ENCODE peak calls at places on chromosomes 11 and 22, in eight cellular contexts. G, Q, T, K, N, I, C and L are unnamed samples.

GRCh38 chr11:15668718-15669117 is 554.0 kb downstream of the INSC start:
- DNase-seq in G (no peak), Q (no peak), T (no peak), K (no peak), N (no peak), I (no peak), C (no peak), L (no peak)

GRCh38 chr11:58742981-58743880 is 11.5 kb upstream of the GLYAT start:
- DNase-seq in G (no peak), Q (no peak), T (no peak), K (peak), N (no peak), I (no peak), C (no peak), L (no peak)

GRCh38 chr22:42947211-42947990 is 67.5 kb downstream of the PACSIN2 start:
- DNase-seq in G (no peak), Q (peak), T (peak), K (no peak), N (peak), I (no peak), C (no peak), L (no peak)

GRCh38 chr22:38629108-38629507 is 27.1 kb downstream of the FAM227A start:
- DNase-seq in G (no peak), Q (no peak), T (no peak), K (no peak), N (no peak), I (no peak), C (no peak), L (no peak)

GRCh38 chr11:30406978-30407762 is 84.3 kb downstream of the ARL14EP start:
- DNase-seq in G (no peak), Q (peak), T (no peak), K (no peak), N (peak), I (no peak), C (no peak), L (no peak)

GRCh38 chr11:132402056-132402684 is 1031.8 kb downstream of the NTM start:
- DNase-seq in G (no peak), Q (peak), T (peak), K (peak), N (no peak), I (no peak), C (peak), L (no peak)

GRCh38 chr11:13298765-13299164 is 21.2 kb downstream of the BMAL1 start:
- DNase-seq in G (no peak), Q (no peak), T (no peak), K (no peak), N (no peak), I (no peak), C (no peak), L (no peak)

GRCh38 chr11:62423012-62423411 is 4.2 kb downstream of the SCGB1A1 start:
- DNase-seq in G (no peak), Q (no peak), T (no peak), K (no peak), N (no peak), I (no peak), C (no peak), L (no peak)

GRCh38 chr11:2507212-2507901 is 62.5 kb downstream of the KCNQ1 start:
- DNase-seq in G (peak), Q (no peak), T (no peak), K (no peak), N (peak), I (peak), C (no peak), L (peak)

GRCh38 chr11:46523290-46523689 is 70.5 kb downstream of the AMBRA1 start:
- DNase-seq in G (no peak), Q (no peak), T (no peak), K (no peak), N (no peak), I (no peak), C (no peak), L (no peak)

GRCh38 chr11:46521947-46522681 is 71.7 kb downstream of the AMBRA1 start:
- DNase-seq in G (no peak), Q (no peak), T (no peak), K (no peak), N (no peak), I (no peak), C (no peak), L (no peak)

GRCh38 chr11:46524201-46524600 is 69.6 kb downstream of the AMBRA1 start:
- DNase-seq in G (no peak), Q (no peak), T (no peak), K (no peak), N (no peak), I (no peak), C (no peak), L (no peak)

GRCh38 chr11:46520971-46521745 is 72.7 kb downstream of the AMBRA1 start:
- DNase-seq in G (no peak), Q (no peak), T (no peak), K (no peak), N (no peak), I (no peak), C (peak), L (no peak)

DNA sequence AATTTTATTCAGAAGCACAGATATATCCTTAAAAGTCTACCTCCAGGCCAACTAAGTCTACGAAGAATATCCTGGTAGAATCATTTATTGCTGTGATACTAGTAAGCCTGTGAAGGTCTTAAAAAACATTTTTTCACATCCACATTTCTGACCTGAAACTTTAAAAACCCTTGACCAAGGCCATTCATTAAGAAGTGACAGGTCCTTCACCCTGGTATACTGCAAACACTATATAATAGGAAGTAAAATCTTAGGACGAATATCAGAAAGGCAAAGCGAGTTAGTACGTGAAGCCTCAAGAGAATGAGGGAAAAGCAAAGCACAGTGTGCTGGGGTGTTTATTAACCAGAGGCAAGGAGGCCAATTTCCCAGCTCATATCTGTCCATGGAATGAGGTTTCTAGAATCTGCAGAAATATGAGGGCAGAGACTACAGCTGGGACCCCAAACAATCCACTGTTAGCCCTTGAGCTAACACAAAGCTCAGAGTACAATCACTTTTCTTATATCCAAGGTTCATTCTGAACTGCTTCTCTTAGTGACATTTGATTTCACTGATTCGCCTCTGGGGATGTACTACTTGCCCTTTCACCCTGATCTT is 71.0 kb downstream of the AMBRA1 start:
- DNase-seq in G (no peak), Q (no peak), T (no peak), K (no peak), N (no peak), I (no peak), C (no peak), L (no peak)
- TF ChIP-seq CTCF in G (no peak), Q (no peak), T (no peak), K (peak), N (no peak), I (no peak), C (no peak), L (no peak)

GRCh38 chr11:118997627-118998387 is at the start of gene CENATAC:
- DNase-seq in G (peak), Q (peak), T (peak), K (peak), N (peak), I (peak), C (peak), L (peak)

GRCh38 chr11:118998822-118999221 is 884 bp downstream of the CENATAC start:
- DNase-seq in G (no peak), Q (peak), T (no peak), K (no peak), N (no peak), I (no peak), C (peak), L (peak)

GRCh38 chr11:119000906-119001305 is 3.0 kb downstream of the CENATAC start:
- DNase-seq in G (no peak), Q (no peak), T (no peak), K (no peak), N (no peak), I (no peak), C (no peak), L (no peak)

GRCh38 chr11:118998388-118998717 is 415 bp downstream of the CENATAC start:
- DNase-seq in G (no peak), Q (peak), T (no peak), K (no peak), N (no peak), I (no peak), C (no peak), L (no peak)

GRCh38 chr11:118996926-118997626 is 862 bp upstream of the CENATAC start:
- DNase-seq in G (no peak), Q (peak), T (no peak), K (no peak), N (no peak), I (no peak), C (no peak), L (no peak)
- TF ChIP-seq CTCF in G (no peak), Q (peak), T (peak), K (no peak), N (no peak), I (peak), C (no peak), L (no peak)

GRCh38 chr11:103484545-103484944 is 375.3 kb downstream of the DYNC2H1 start:
- DNase-seq in G (no peak), Q (no peak), T (no peak), K (no peak), N (no peak), I (no peak), C (peak), L (no peak)
- TF ChIP-seq CTCF in G (no peak), Q (no peak), T (no peak), K (no peak), N (no peak), I (no peak), C (no peak), L (no peak)

DNA sequence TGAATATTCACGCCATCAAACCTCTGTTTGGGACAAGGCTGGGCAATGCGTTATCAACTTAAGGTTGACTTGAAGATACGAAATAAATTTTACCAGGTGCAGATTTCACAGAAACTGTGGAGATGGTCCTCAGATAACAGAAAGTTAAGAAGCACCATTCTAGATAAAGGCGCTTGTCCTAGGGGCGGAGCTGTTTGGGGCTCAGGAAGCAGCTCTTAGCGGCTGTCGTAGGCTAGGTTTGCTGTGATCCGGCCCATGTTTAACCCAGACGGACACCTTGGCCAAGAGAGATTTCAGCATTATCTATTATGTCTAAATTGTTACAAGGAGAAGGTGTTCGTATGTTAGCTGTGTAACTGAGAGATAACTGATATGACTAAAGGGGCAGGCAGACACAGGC is 25.6 kb downstream of the TPCN2 start:
- DNase-seq in G (no peak), Q (no peak), T (no peak), K (no peak), N (no peak), I (no peak), C (no peak), L (no peak)
- TF ChIP-seq CTCF in G (no peak), Q (no peak), T (no peak), K (no peak), N (no peak), I (no peak), C (no peak), L (no peak)

DNA sequence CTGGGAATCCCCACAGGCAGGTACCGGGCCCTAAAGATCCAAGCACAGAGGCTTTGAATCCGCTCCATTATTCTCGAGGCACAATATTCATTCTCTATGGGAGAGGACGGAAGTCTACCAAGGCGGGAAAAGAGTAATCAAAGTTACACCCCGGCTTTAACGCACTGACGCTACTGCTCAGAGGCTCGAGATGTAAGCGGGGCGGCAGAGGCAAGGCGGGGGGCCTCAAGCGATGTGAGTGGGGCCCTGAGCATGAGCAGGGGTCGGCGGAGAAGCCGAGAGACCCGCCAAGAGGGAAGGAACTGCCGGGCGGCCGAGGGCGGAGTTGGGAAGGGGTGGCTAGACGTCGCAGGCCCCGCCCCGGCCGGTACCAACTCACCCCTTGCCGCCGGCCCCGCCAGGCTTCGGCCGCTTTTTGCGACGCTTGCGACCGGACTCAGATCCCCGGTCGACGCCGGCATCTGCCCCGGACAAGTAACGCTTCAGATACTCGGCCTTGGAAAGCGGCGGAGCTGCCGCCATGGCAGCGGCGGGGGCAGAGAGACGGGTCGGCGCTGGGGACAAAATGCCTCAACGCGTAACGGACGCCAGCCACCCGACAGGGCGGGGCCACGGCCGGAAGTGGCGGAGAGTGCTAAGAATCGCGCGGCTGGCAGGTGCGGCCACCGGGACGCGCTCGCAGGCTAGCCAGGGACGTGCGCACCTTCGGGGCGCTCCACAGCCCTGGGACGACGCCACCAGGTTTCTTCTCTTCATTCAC is at the start of gene BUD13:
- DNase-seq in G (peak), Q (peak), T (peak), K (peak), N (peak), I (peak), C (peak), L (peak)
- TF ChIP-seq CTCF in G (no peak), Q (no peak), T (no peak), K (no peak), N (no peak), I (no peak), C (no peak), L (no peak)